ENCODE peak calls at places on chromosomes 11 and 22, in five cellular contexts. N, Y, T, O and I are unnamed samples.

GRCh38 chr11:67282155-67282875 is 6.8 kb upstream of the ANKRD13D start:
- DNase-seq in N (peak), Y (no peak), T (no peak), O (no peak), I (no peak)

GRCh38 chr22:50485221-50486131 is 1.2 kb upstream of the MIOX start:
- DNase-seq in N (no peak), Y (no peak), T (no peak), O (peak), I (peak)

GRCh38 chr11:76861490-76861953 is 804 bp downstream of the ACER3 start:
- DNase-seq in N (no peak), Y (no peak), T (no peak), O (no peak), I (no peak)

GRCh38 chr11:83292709-83293435 is 6.7 kb upstream of the CCDC90B start:
- DNase-seq in N (no peak), Y (peak), T (peak), O (peak), I (peak)

GRCh38 chr11:73287400-73288101 is 15.4 kb downstream of the P2RY6 start:
- DNase-seq in N (no peak), Y (no peak), T (no peak), O (no peak), I (no peak)

GRCh38 chr22:44063462-44064371 is 39.6 kb downstream of the PARVB start:
- DNase-seq in N (no peak), Y (no peak), T (no peak), O (no peak), I (no peak)

GRCh38 chr22:46937939-46938338 is 175.5 kb downstream of the TBC1D22A start:
- DNase-seq in N (no peak), Y (no peak), T (no peak), O (no peak), I (no peak)

GRCh38 chr11:123377355-123377754 is 52.7 kb upstream of the GRAMD1B start:
- DNase-seq in N (no peak), Y (no peak), T (no peak), O (no peak), I (no peak)

GRCh38 chr11:117554601-117555333 is 227.1 kb downstream of the CEP164 start:
- DNase-seq in N (no peak), Y (no peak), T (no peak), O (no peak), I (no peak)

GRCh38 chr22:24954114-24954463 is 1.6 kb downstream of the KIAA1671 start:
- DNase-seq in N (no peak), Y (no peak), T (no peak), O (no peak), I (no peak)

GRCh38 chr11:10913996-10914514 is 56.2 kb upstream of the ZBED5 start:
- DNase-seq in N (no peak), Y (no peak), T (no peak), O (no peak), I (no peak)

GRCh38 chr11:69841859-69842698 is 22.9 kb upstream of the FGF3 start:
- DNase-seq in N (peak), Y (peak), T (peak), O (no peak), I (no peak)